ENCODE peak calls at places on chromosomes 12 and 14, in nine cellular contexts. I, C, T, V, Q, U, G, N and D are unnamed samples.

GRCh38 chr12:74449872-74450271 is 87.8 kb upstream of the ATXN7L3B start:
- DNase-seq in V (no peak), T (no peak), N (no peak), C (peak; percentile 21), G (no peak), I (no peak), U (no peak), Q (no peak), D (no peak)

GRCh38 chr14:71714225-71714624 is 218.0 kb upstream of the RGS6 start:
- DNase-seq in Q (no peak), T (no peak), N (no peak), C (no peak), I (no peak), U (no peak), G (no peak), V (no peak), D (no peak)

GRCh38 chr14:35438910-35439713 is 34.6 kb upstream of the NFKBIA start:
- DNase-seq in T (no peak), U (peak; percentile 39), G (no peak), C (peak; percentile 31), Q (peak; percentile 19), N (peak; percentile 52), I (no peak), V (no peak), D (peak; percentile 57)

GRCh38 chr12:57090924-57091632 is 2.2 kb downstream of the NAB2 start:
- DNase-seq in U (no peak), G (no peak), N (no peak), Q (peak; percentile 15), T (no peak), V (no peak), I (no peak), C (no peak), D (no peak)

GRCh38 chr12:25458047-25458552 is 95.0 kb downstream of the LMNTD1 start:
- DNase-seq in Q (peak; percentile 56), N (peak; percentile 7), V (no peak), G (peak; percentile 94), I (peak; percentile 61), U (no peak), C (peak; percentile 95), T (no peak), D (no peak)

GRCh38 chr12:25328082-25328712 is 77.5 kb upstream of the KRAS start:
- DNase-seq in T (no peak), U (no peak), G (no peak), V (no peak), I (no peak), N (peak; percentile 3), C (no peak), Q (no peak), D (no peak)

GRCh38 chr14:30143617-30144016 is 216.0 kb upstream of the PRKD1 start:
- DNase-seq in U (no peak), Q (no peak), G (no peak), V (no peak), T (no peak), C (no peak), N (no peak), I (no peak), D (no peak)

GRCh38 chr12:69404851-69405365 is 45.4 kb downstream of the YEATS4 start:
- DNase-seq in T (no peak), V (no peak), Q (no peak), I (no peak), N (no peak), C (no peak), G (no peak), U (no peak), D (no peak)

GRCh38 chr14:68938515-68939423 is 40.3 kb downstream of the ACTN1 start:
- DNase-seq in V (no peak), N (peak; percentile 96), I (peak; percentile 64), G (no peak), T (no peak), U (no peak), Q (peak; percentile 67), C (no peak), D (no peak)

GRCh38 chr14:22391908-22392307 is 197.1 kb downstream of the DAD1 start:
- DNase-seq in V (peak; percentile 19), G (no peak), N (peak; percentile 73), Q (peak; percentile 34), U (peak; percentile 68), I (peak; percentile 47), C (peak; percentile 28), T (peak; percentile 73), D (peak; percentile 84)

GRCh38 chr12:24025153-24025798 is 75.8 kb upstream of the SOX5 start:
- DNase-seq in G (no peak), Q (no peak), I (no peak), V (peak; percentile 15), U (no peak), C (no peak), N (peak; percentile 84), T (no peak), D (peak; percentile 52)

GRCh38 chr12:94263011-94263786 is 114.8 kb downstream of the PLXNC1 start:
- DNase-seq in C (no peak), U (peak; percentile 76), N (no peak), G (no peak), V (no peak), Q (no peak), T (no peak), I (no peak), D (peak; percentile 42)

GRCh38 chr12:71955946-71956345 is 17.3 kb downstream of the TPH2 start:
- DNase-seq in N (no peak), U (no peak), T (no peak), Q (no peak), G (no peak), I (no peak), C (no peak), V (no peak), D (no peak)

GRCh38 chr14:102408729-102409128 is 46.0 kb downstream of the TECPR2 start:
- DNase-seq in N (no peak), I (no peak), Q (no peak), C (no peak), G (no peak), T (no peak), V (no peak), U (no peak), D (no peak)

GRCh38 chr14:49870908-49871307 is 18.3 kb upstream of the NEMF start:
- DNase-seq in T (no peak), Q (no peak), I (no peak), C (no peak), N (no peak), U (no peak), G (no peak), V (no peak), D (no peak)

GRCh38 chr12:94435511-94435927 is 24.1 kb downstream of the CEP83 start:
- DNase-seq in U (no peak), V (no peak), I (no peak), Q (no peak), N (no peak), G (no peak), T (no peak), C (no peak), D (no peak)

GRCh38 chr12:6182279-6182898 is 17.8 kb upstream of the CD9 start:
- DNase-seq in C (no peak), I (no peak), U (no peak), Q (peak; percentile 87), V (no peak), G (no peak), T (no peak), N (peak; percentile 75), D (no peak)

GRCh38 chr12:6038160-6038559 is 86.3 kb downstream of the VWF start:
- DNase-seq in I (peak; percentile 77), T (peak; percentile 54), N (peak; percentile 83), C (peak; percentile 91), Q (peak; percentile 60), G (peak; percentile 38), V (peak; percentile 74), U (no peak), D (peak; percentile 98)

GRCh38 chr14:65169351-65169750 is 67.0 kb upstream of the MAX start:
- DNase-seq in G (no peak), I (no peak), C (no peak), T (no peak), U (peak; percentile 91), Q (no peak), V (no peak), N (no peak), D (no peak)

GRCh38 chr12:80709811-80710726 is 2.6 kb downstream of the MYF6 start:
- DNase-seq in I (no peak), Q (peak; percentile 43), G (peak; percentile 18), V (no peak), C (peak; percentile 4), T (no peak), N (peak; percentile 9), U (no peak), D (peak; percentile 87)

GRCh38 chr12:48853228-48853688 is 1.3 kb upstream of the DDX23 start:
- DNase-seq in C (peak; percentile 83), V (peak; percentile 59), G (peak; percentile 90), N (peak; percentile 88), U (peak; percentile 77), I (peak; percentile 87), T (peak; percentile 59), Q (peak; percentile 74), D (peak; percentile 93)

GRCh38 chr14:93936245-93936644 is 9.1 kb downstream of the FAM181A start:
- DNase-seq in C (no peak), N (no peak), G (no peak), U (no peak), Q (peak; percentile 61), T (no peak), V (peak; percentile 33), I (peak; percentile 41), D (peak; percentile 82)

GRCh38 chr14:53792909-53793308 is 163.7 kb downstream of the BMP4 start:
- DNase-seq in C (no peak), I (no peak), T (no peak), V (no peak), Q (no peak), G (no peak), N (no peak), U (no peak), D (peak; percentile 43)
- TF ChIP-seq CTCF in C (peak; percentile 42), I (no peak), T (no peak), V (no peak), Q (no peak), G (no peak), N (peak; percentile 38), U (peak; percentile 19), D (peak; percentile 67)

GRCh38 chr12:65524666-65525065 is 246.2 kb downstream of the MSRB3 start:
- DNase-seq in C (no peak), N (no peak), G (no peak), I (no peak), T (no peak), Q (no peak), V (no peak), U (no peak), D (no peak)
- TF ChIP-seq REST in C (no peak), N (no peak), G (no peak), I (no peak), T (no peak), Q (peak; percentile 57), V (no peak), U (no peak), D (no peak)

GRCh38 chr14:100902295-100902694 is 1.2 kb downstream of the RTL1 start:
- DNase-seq in T (no peak), G (no peak), C (peak; percentile 7), Q (peak; percentile 65), N (peak; percentile 52), I (peak; percentile 39), U (no peak), V (peak; percentile 43), D (peak; percentile 71)
- TF ChIP-seq CTCF in T (no peak), G (peak; percentile 60), C (peak; percentile 67), Q (peak; percentile 38), N (peak; percentile 65), I (peak; percentile 32), U (no peak), V (peak; percentile 54), D (peak; percentile 65)

DNA sequence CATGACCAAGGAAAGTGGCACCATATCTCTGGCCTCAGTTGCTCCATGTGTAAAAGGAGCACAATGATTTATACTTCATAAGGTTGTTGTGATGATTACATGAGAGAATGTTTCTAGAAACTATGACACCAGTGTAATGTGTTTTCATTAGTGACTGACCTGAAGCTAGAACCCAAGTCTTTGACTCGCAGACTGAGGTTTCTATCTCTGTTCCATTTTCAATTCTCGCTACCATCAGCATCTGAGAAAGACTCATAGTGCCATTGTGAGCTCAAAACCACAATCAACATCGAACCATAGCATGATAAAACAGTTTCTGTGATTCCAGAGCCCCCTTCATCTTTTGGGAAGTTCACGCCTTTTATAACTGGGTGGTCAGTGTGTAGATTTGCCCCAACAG is 53.8 kb downstream of the STAB2 start:
- DNase-seq in G (no peak), I (no peak), C (no peak), T (no peak), V (no peak), U (peak; percentile 12), N (no peak), Q (no peak), D (no peak)
- TF ChIP-seq REST in G (no peak), I (no peak), C (no peak), T (no peak), V (no peak), U (no peak), N (no peak), Q (no peak), D (no peak)